ENCODE peak calls at places on chromosomes 4 and X, in four cellular contexts. X, V, F and A are unnamed samples.

GRCh38 chrX:46117234-46117633 is 428.0 kb downstream of the ZNF674 start:
- DNase-seq in X (no peak), F (no peak), V (no peak), A (no peak)

GRCh38 chrX:129636175-129636681 is 18.5 kb downstream of the APLN start:
- DNase-seq in X (no peak), F (peak; percentile 57), V (peak; percentile 16), A (no peak)

GRCh38 chrX:103157511-103158316 is 57.2 kb upstream of the BEX4 start:
- DNase-seq in F (peak; percentile 35), X (no peak), V (peak; percentile 6), A (peak; percentile 62)

GRCh38 chr4:13483142-13484044 is 747 bp downstream of the RAB28 start:
- DNase-seq in X (no peak), V (peak; percentile 13), F (peak; percentile 37), A (peak; percentile 34)

GRCh38 chrX:40154853-40155616 is 57.3 kb upstream of the BCOR start:
- DNase-seq in X (no peak), V (peak; percentile 87), F (peak; percentile 90), A (no peak)

GRCh38 chrX:108090474-108091265 is 672 bp downstream of the PSMD10 start:
- DNase-seq in F (no peak), V (peak; percentile 13), X (no peak), A (no peak)

GRCh38 chr4:180380733-180381132 is 1862.5 kb upstream of the TENM3 start:
- DNase-seq in V (no peak), F (no peak), X (no peak), A (no peak)

GRCh38 chr4:83503974-83504373 is 19.1 kb upstream of the ABRAXAS1 start:
- DNase-seq in F (no peak), X (no peak), V (no peak), A (no peak)

GRCh38 chr4:30525662-30526061 is 194.5 kb upstream of the PCDH7 start:
- DNase-seq in X (no peak), V (no peak), F (no peak), A (no peak)

GRCh38 chrX:23286731-23287130 is 47.9 kb upstream of the PTCHD1 start:
- DNase-seq in X (no peak), V (no peak), F (no peak), A (no peak)

GRCh38 chrX:49053223-49054072 is 5.4 kb upstream of the CCDC120 start:
- DNase-seq in F (peak; percentile 74), X (no peak), V (peak; percentile 45), A (peak; percentile 88)

GRCh38 chr4:153393397-153393796 is 48.9 kb downstream of the MND1 start:
- DNase-seq in V (no peak), F (no peak), X (no peak), A (no peak)

GRCh38 chr4:23171971-23172370 is 479.2 kb downstream of the GBA3 start:
- DNase-seq in X (no peak), F (no peak), V (no peak), A (no peak)

GRCh38 chrX:134171661-134172587 is 65.1 kb upstream of the CCDC160 start:
- DNase-seq in F (no peak), V (no peak), X (no peak), A (no peak)

DNA sequence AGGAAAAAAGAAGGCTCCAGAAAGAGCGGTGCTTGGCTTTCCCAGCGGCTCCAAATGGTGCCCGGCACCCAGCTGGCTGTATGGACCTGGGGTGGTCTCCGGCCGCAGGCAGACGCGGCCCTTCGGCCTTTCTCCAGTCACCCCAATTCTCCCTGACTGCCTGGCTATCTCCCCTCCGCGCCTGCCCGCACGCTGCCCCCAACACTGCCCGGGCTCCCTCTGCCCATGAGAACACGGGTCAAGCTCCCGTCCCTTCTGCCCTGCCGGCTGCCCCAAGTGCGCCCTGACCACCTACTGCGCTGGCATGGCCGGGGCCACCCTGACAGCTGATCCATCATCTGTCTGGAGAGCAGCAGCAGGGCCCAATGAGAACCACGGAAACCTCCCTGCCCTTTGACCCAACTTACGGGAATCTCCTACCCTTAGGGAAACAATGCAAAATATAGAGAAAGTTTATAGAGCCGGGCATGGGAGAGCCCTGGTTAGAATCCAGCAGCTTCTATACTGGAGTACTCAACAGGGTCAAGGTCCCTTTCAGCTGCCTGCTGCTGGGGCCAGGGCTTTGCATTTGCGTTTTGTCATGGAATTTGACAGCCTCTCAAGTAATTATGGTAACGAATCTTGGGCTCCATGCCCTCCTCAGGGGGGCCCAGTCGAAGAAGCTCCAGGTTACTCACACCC is 1.2 kb upstream of the FAM3A start:
- DNase-seq in V (peak; percentile 67), F (no peak), X (no peak), A (no peak)
- TF ChIP-seq FOXM1 in V (no peak), F (no peak), X (no peak), A (no peak)

GRCh38 chr4:3321295-3321889 is 28.6 kb downstream of the RGS12 start:
- DNase-seq in V (no peak), X (no peak), F (no peak), A (no peak)
- TF ChIP-seq FOXK2 in V (no peak), X (no peak), F (no peak), A (no peak)

DNA sequence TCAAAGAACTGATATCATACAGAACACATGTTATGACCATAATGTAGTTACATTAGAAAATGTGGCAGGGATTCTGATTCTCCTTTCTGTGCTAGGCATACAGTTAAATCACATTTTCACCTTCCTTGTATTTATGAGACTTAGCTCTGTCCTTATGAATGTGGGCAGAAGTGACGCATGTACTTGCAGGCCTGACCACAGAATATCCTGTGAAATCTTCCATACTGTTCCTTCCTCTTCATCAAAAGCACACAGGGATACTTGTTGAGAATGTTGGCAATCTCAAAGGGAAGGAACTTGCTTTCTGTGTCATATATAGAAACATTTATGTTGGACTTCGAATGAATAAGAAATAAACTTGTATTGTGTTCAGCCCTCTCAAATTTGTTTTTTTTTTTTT is 17.2 kb upstream of the MYOZ2 start:
- DNase-seq in X (no peak), F (no peak), V (no peak), A (no peak)
- TF ChIP-seq FOXM1 in X (no peak), F (no peak), V (no peak), A (no peak)

GRCh38 chrX:123846598-123847038 is 13.2 kb upstream of the XIAP start:
- DNase-seq in X (no peak), F (no peak), V (no peak), A (no peak)
- TF ChIP-seq FOXK2 in X (no peak), F (no peak), V (no peak), A (no peak)

GRCh38 chrX:75335127-75335458 is 61.2 kb downstream of the UPRT start:
- DNase-seq in F (no peak), V (no peak), X (no peak), A (no peak)
- TF ChIP-seq FOXM1 in F (no peak), V (no peak), X (no peak), A (no peak)